ENCODE peak calls at places on chromosomes 16 and 17, in four cellular contexts. One of them, this sample, is unnamed.

GRCh38 chr17:61284174-61284573 is 115.5 kb upstream of the TBX2 start:
- DNase-seq in aorta: no peak
- DNase-seq in T-helper 17 cell: no peak
- DNase-seq in activated effector memory CD4-positive, alpha-beta T cell treated with anti-CD3 and anti-CD28 coated beads, Interleukin-2, amount 50 U/mL, for 16 hours: no peak
- DNase-seq in this sample: no peak

GRCh38 chr17:1697681-1698080 is 12.5 kb downstream of the TLCD2 start:
- DNase-seq in aorta: no peak
- DNase-seq in activated effector memory CD4-positive, alpha-beta T cell treated with anti-CD3 and anti-CD28 coated beads, Interleukin-2, amount 50 U/mL, for 16 hours: no peak
- DNase-seq in T-helper 17 cell: no peak
- DNase-seq in this sample: no peak

GRCh38 chr17:15510361-15510760 is 42.9 kb upstream of the CDRT4 start:
- DNase-seq in T-helper 17 cell: no peak
- DNase-seq in aorta: no peak
- DNase-seq in activated effector memory CD4-positive, alpha-beta T cell treated with anti-CD3 and anti-CD28 coated beads, Interleukin-2, amount 50 U/mL, for 16 hours: no peak
- DNase-seq in this sample: no peak

GRCh38 chr17:83160443-83161297 is 81.3 kb downstream of the METRNL start:
- DNase-seq in T-helper 17 cell: no peak
- DNase-seq in activated effector memory CD4-positive, alpha-beta T cell treated with anti-CD3 and anti-CD28 coated beads, Interleukin-2, amount 50 U/mL, for 16 hours: no peak
- DNase-seq in aorta: peak
- DNase-seq in this sample: no peak

GRCh38 chr17:5619088-5619740 is 34.9 kb upstream of the NLRP1 start:
- DNase-seq in aorta: no peak
- DNase-seq in activated effector memory CD4-positive, alpha-beta T cell treated with anti-CD3 and anti-CD28 coated beads, Interleukin-2, amount 50 U/mL, for 16 hours: no peak
- DNase-seq in T-helper 17 cell: no peak
- DNase-seq in this sample: no peak

GRCh38 chr17:1322014-1322428 is 42.6 kb downstream of the TRARG1 start:
- DNase-seq in T-helper 17 cell: no peak
- DNase-seq in aorta: no peak
- DNase-seq in activated effector memory CD4-positive, alpha-beta T cell treated with anti-CD3 and anti-CD28 coated beads, Interleukin-2, amount 50 U/mL, for 16 hours: peak
- DNase-seq in this sample: no peak

GRCh38 chr16:31274831-31275816 is 15.3 kb downstream of the ITGAM start:
- DNase-seq in T-helper 17 cell: no peak
- DNase-seq in aorta: no peak
- DNase-seq in activated effector memory CD4-positive, alpha-beta T cell treated with anti-CD3 and anti-CD28 coated beads, Interleukin-2, amount 50 U/mL, for 16 hours: no peak
- DNase-seq in this sample: no peak

GRCh38 chr16:54437361-54437760 is 150.8 kb upstream of the IRX3 start:
- DNase-seq in activated effector memory CD4-positive, alpha-beta T cell treated with anti-CD3 and anti-CD28 coated beads, Interleukin-2, amount 50 U/mL, for 16 hours: no peak
- DNase-seq in T-helper 17 cell: no peak
- DNase-seq in aorta: no peak
- DNase-seq in this sample: no peak

GRCh38 chr17:6576038-6576437 is 19.7 kb upstream of the PITPNM3 start:
- DNase-seq in aorta: no peak
- DNase-seq in T-helper 17 cell: no peak
- DNase-seq in activated effector memory CD4-positive, alpha-beta T cell treated with anti-CD3 and anti-CD28 coated beads, Interleukin-2, amount 50 U/mL, for 16 hours: no peak
- DNase-seq in this sample: no peak

GRCh38 chr17:49925916-49926315 is 43.1 kb upstream of the DLX4 start:
- DNase-seq in T-helper 17 cell: no peak
- DNase-seq in aorta: no peak
- DNase-seq in activated effector memory CD4-positive, alpha-beta T cell treated with anti-CD3 and anti-CD28 coated beads, Interleukin-2, amount 50 U/mL, for 16 hours: no peak
- DNase-seq in this sample: no peak

GRCh38 chr16:74431516-74431915 is 10.2 kb upstream of the CLEC18B start:
- DNase-seq in T-helper 17 cell: no peak
- DNase-seq in aorta: peak
- DNase-seq in activated effector memory CD4-positive, alpha-beta T cell treated with anti-CD3 and anti-CD28 coated beads, Interleukin-2, amount 50 U/mL, for 16 hours: no peak
- DNase-seq in this sample: no peak

GRCh38 chr16:55567382-55567781 is 898 bp downstream of the CAPNS2 start:
- DNase-seq in T-helper 17 cell: no peak
- DNase-seq in activated effector memory CD4-positive, alpha-beta T cell treated with anti-CD3 and anti-CD28 coated beads, Interleukin-2, amount 50 U/mL, for 16 hours: no peak
- DNase-seq in aorta: no peak
- DNase-seq in this sample: no peak

GRCh38 chr17:44216674-44217073 is 2.8 kb downstream of the UBTF start:
- DNase-seq in activated effector memory CD4-positive, alpha-beta T cell treated with anti-CD3 and anti-CD28 coated beads, Interleukin-2, amount 50 U/mL, for 16 hours: no peak
- DNase-seq in T-helper 17 cell: no peak
- DNase-seq in aorta: no peak
- DNase-seq in this sample: no peak

GRCh38 chr17:1039511-1040215 is 42.7 kb downstream of the TIMM22 start:
- DNase-seq in T-helper 17 cell: no peak
- DNase-seq in activated effector memory CD4-positive, alpha-beta T cell treated with anti-CD3 and anti-CD28 coated beads, Interleukin-2, amount 50 U/mL, for 16 hours: no peak
- DNase-seq in aorta: peak
- DNase-seq in this sample: no peak

GRCh38 chr16:31301708-31302400 is 42.1 kb downstream of the ITGAM start:
- DNase-seq in T-helper 17 cell: no peak
- DNase-seq in aorta: peak
- DNase-seq in activated effector memory CD4-positive, alpha-beta T cell treated with anti-CD3 and anti-CD28 coated beads, Interleukin-2, amount 50 U/mL, for 16 hours: no peak
- DNase-seq in this sample: no peak

GRCh38 chr17:82230627-82231311 is 1.9 kb downstream of the SLC16A3 start:
- DNase-seq in activated effector memory CD4-positive, alpha-beta T cell treated with anti-CD3 and anti-CD28 coated beads, Interleukin-2, amount 50 U/mL, for 16 hours: peak
- DNase-seq in T-helper 17 cell: peak
- DNase-seq in aorta: peak
- DNase-seq in this sample: no peak

GRCh38 chr17:82804442-82805191 is 35.2 kb downstream of the ZNF750 start:
- DNase-seq in activated effector memory CD4-positive, alpha-beta T cell treated with anti-CD3 and anti-CD28 coated beads, Interleukin-2, amount 50 U/mL, for 16 hours: no peak
- DNase-seq in T-helper 17 cell: no peak
- DNase-seq in aorta: peak
- DNase-seq in this sample: no peak

GRCh38 chr17:31094600-31095238 is at the start of gene NF1:
- DNase-seq in aorta: peak
- DNase-seq in T-helper 17 cell: peak
- DNase-seq in activated effector memory CD4-positive, alpha-beta T cell treated with anti-CD3 and anti-CD28 coated beads, Interleukin-2, amount 50 U/mL, for 16 hours: peak
- DNase-seq in this sample: peak

This sample was measured in activated CD4-positive, CD25-positive, alpha-beta regulatory T cell treated with anti-CD3 and anti-CD28 coated beads, Interleukin-2, amount 50 U/mL, for 16 hours.